ENCODE peak calls at places on chromosomes 3 and 15, in four cellular contexts. U is HepG2, C is GM12878, F is K562. M is an unnamed sample.

GRCh38 chr15:62173215-62173614 is 8.1 kb upstream of the C2CD4B start:
- DNase-seq in U (no peak), C (no peak), F (no peak), M (no peak)

GRCh38 chr15:29825205-29825604 is 2.9 kb upstream of the TJP1 start:
- DNase-seq in U (no peak), C (peak; percentile 17), F (no peak), M (no peak)

GRCh38 chr15:76994001-76994400 is 925 bp upstream of the PSTPIP1 start:
- DNase-seq in U (no peak), C (no peak), F (no peak), M (no peak)

GRCh38 chr3:98737301-98737700 is 25.8 kb upstream of the ST3GAL6 start:
- DNase-seq in U (no peak), C (no peak), F (no peak), M (no peak)

GRCh38 chr3:17233398-17233800 is 348.6 kb downstream of the PLCL2 start:
- DNase-seq in U (peak; percentile 66), C (peak; percentile 51), F (peak; percentile 50), M (peak; percentile 56)

GRCh38 chr15:72827216-72827615 is 43.7 kb upstream of the ADPGK start:
- DNase-seq in U (no peak), C (no peak), F (no peak), M (no peak)

GRCh38 chr15:20356444-20357138 is 185.0 kb downstream of the GOLGA6L6 start:
- DNase-seq in U (peak; percentile 45), C (no peak), F (peak; percentile 91), M (peak; percentile 49)

GRCh38 chr3:122563717-122564025 is 429 bp downstream of the PARP9 start:
- DNase-seq in U (no peak), C (no peak), F (no peak), M (no peak)

GRCh38 chr3:88997276-88997675 is 110.1 kb upstream of the EPHA3 start:
- DNase-seq in U (no peak), C (no peak), F (no peak), M (no peak)

GRCh38 chr3:194638991-194639605 is 5.9 kb upstream of the TMEM44 start:
- DNase-seq in U (no peak), C (no peak), F (no peak), M (no peak)

GRCh38 chr15:60062826-60063225 is 58.7 kb downstream of the FOXB1 start:
- DNase-seq in U (no peak), C (no peak), F (no peak), M (no peak)

GRCh38 chr15:50116477-50116876 is 2.6 kb downstream of the ATP8B4 start:
- DNase-seq in U (peak; percentile 78), C (no peak), F (peak; percentile 39), M (peak; percentile 7)
- TF ChIP-seq TARDBP in U (no peak), C (no peak), F (no peak), M (no peak)

GRCh38 chr3:41188291-41188690 is 11.0 kb upstream of the CTNNB1 start:
- DNase-seq in U (no peak), C (no peak), F (no peak), M (no peak)
- TF ChIP-seq TARDBP in U (no peak), C (no peak), F (no peak), M (no peak)

GRCh38 chr3:127483902-127484591 is 106.5 kb downstream of the TPRA1 start:
- DNase-seq in U (no peak), C (peak; percentile 38), F (no peak), M (no peak)
- TF ChIP-seq TARDBP in U (no peak), C (no peak), F (no peak), M (no peak)

DNA sequence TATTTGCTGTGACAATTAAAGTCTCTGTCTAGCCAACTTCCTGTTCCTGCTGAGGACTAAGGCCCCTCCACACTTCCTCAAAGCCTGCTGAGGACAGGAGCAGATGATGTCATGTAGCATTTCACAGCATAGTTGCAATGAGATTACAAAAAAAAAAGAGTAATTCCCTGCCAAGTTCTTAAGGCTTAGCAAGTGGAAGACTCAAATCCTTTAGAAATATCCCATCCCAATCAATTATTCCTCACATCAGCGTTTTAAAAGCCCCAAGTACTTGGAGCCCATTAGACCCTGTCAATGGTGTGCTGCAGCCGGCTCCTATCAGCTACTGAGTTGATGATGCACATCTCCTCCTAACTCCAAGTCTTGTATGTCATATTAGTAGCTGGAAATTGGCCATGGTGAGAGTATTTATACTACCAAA is 51.7 kb downstream of the TRANK1 start:
- DNase-seq in U (no peak), C (no peak), F (no peak), M (no peak)
- TF ChIP-seq TARDBP in U (no peak), C (no peak), F (peak; percentile 31), M (no peak)

GRCh38 chr3:20079621-20080020 is 39.4 kb downstream of the KAT2B start:
- DNase-seq in U (no peak), C (no peak), F (no peak), M (no peak)

GRCh38 chr3:20083953-20084352 is 43.7 kb downstream of the KAT2B start:
- DNase-seq in U (no peak), C (no peak), F (no peak), M (no peak)

GRCh38 chr3:20083253-20083652 is 43.0 kb downstream of the KAT2B start:
- DNase-seq in U (no peak), C (no peak), F (no peak), M (no peak)

GRCh38 chr3:20078194-20078709 is 38.0 kb downstream of the KAT2B start:
- DNase-seq in U (no peak), C (no peak), F (no peak), M (no peak)

DNA sequence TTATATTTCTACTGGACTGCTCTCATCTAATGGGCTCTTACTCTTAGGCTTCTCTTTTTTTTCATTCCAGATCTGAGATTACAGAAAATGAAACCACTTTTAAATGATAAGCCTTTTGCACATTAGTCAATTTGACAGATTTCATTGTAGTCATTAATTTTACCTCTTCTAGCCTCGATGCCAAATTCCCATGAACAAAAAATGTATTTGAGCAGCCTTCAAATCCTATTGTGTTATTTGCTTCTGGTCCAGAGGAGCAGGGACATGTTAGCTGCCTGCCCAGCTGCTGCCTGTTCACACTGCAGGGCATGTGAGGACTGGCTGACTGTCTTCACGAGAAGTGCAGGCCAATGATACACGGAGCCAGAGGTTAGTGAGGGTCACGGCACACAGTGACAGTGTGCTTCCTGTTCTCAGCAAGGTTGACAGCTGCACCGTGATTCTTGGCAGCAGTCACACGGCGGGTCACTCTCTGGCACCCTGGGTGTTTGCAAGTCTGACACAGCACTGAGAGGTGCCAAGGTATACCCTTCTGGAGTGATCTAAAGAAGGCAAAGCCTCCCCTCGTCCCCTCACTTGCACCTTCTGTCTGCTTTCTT is 40.8 kb downstream of the KAT2B start:
- DNase-seq in U (peak; percentile 40), C (peak; percentile 56), F (no peak), M (no peak)
- TF ChIP-seq TARDBP in U (no peak), C (no peak), F (no peak), M (no peak)

M was measured in HEK293T.